ENCODE peak calls at places on chromosome 19, in ten cellular contexts. D is nephron progenitor cell; M is C1 segment of cervical spinal cord; V is KBM-7; K is effector CD8-positive, alpha-beta T cell; I is MCF 10A; E is left cardiac atrium; X is activated CD8-positive, alpha-beta memory T cell treated with anti-CD3 and anti-CD28 coated beads for 24 hours; O is putamen; A is AG04450. J is an unnamed sample.

GRCh38 chr19:29383696-29384095 is 142.1 kb upstream of the VSTM2B start:
- DNase-seq in D (no peak), M (no peak), V (no peak), K (no peak), I (no peak), E (no peak), X (no peak), O (no peak), A (no peak), J (no peak)

GRCh38 chr19:46784262-46785053 is 3.9 kb downstream of the SLC1A5 start:
- DNase-seq in D (peak; percentile 66), M (peak; percentile 1), V (peak; percentile 96), K (no peak), I (peak; percentile 98), E (peak; percentile 73), X (peak; percentile 86), O (no peak), A (peak; percentile 86), J (peak; percentile 82)

GRCh38 chr19:27867981-27868380 is 1345.0 kb downstream of the UQCRFS1 start:
- DNase-seq in D (no peak), M (no peak), V (no peak), K (no peak), I (no peak), E (no peak), X (no peak), O (no peak), A (no peak), J (no peak)

GRCh38 chr19:6710273-6711077 is 10.0 kb downstream of the C3 start:
- DNase-seq in D (no peak), M (no peak), V (no peak), K (no peak), I (no peak), E (no peak), X (no peak), O (no peak), A (no peak), J (no peak)

GRCh38 chr19:16470911-16471811 is 609 bp downstream of the EPS15L1 start:
- DNase-seq in D (no peak), M (peak; percentile 14), V (no peak), K (no peak), I (peak; percentile 54), E (no peak), X (peak; percentile 69), O (no peak), A (no peak), J (no peak)

GRCh38 chr19:556611-557382 is 12.9 kb downstream of the GZMM start:
- DNase-seq in D (no peak), M (no peak), V (no peak), K (no peak), I (no peak), E (no peak), X (no peak), O (no peak), A (no peak), J (no peak)

GRCh38 chr19:41327499-41328156 is 17.7 kb downstream of the CCDC97 start:
- DNase-seq in D (no peak), M (peak; percentile 28), V (peak; percentile 87), K (peak; percentile 66), I (peak; percentile 92), E (peak; percentile 82), X (peak; percentile 93), O (no peak), A (no peak), J (no peak)

GRCh38 chr19:6374179-6374709 is 1.5 kb downstream of the PSPN start:
- DNase-seq in D (no peak), M (no peak), V (no peak), K (no peak), I (no peak), E (no peak), X (no peak), O (no peak), A (no peak), J (no peak)

GRCh38 chr19:58381460-58382220 is 810 bp upstream of the ZNF837 start:
- DNase-seq in D (peak; percentile 22), M (no peak), V (no peak), K (no peak), I (no peak), E (no peak), X (no peak), O (no peak), A (no peak), J (no peak)

GRCh38 chr19:29675650-29676186 is 10.5 kb downstream of the PLEKHF1 start:
- DNase-seq in D (no peak), M (peak; percentile 71), V (no peak), K (no peak), I (no peak), E (no peak), X (no peak), O (peak; percentile 73), A (no peak), J (no peak)

GRCh38 chr19:7139095-7139494 is 69.6 kb downstream of the ZNF557 start:
- DNase-seq in D (no peak), M (no peak), V (no peak), K (no peak), I (no peak), E (no peak), X (no peak), O (no peak), A (no peak), J (no peak)

GRCh38 chr19:50896591-50897190 is 14.5 kb downstream of the KLK4 start:
- DNase-seq in D (no peak), M (no peak), V (peak; percentile 59), K (no peak), I (peak; percentile 38), E (no peak), X (no peak), O (no peak), A (no peak), J (no peak)

GRCh38 chr19:12065100-12065538 is 588 bp downstream of the ZNF844 start:
- DNase-seq in D (peak; percentile 33), M (peak; percentile 58), V (no peak), K (no peak), I (no peak), E (peak; percentile 32), X (peak; percentile 69), O (peak; percentile 19), A (no peak), J (peak; percentile 45)

GRCh38 chr19:7916908-7917291 is 2.3 kb downstream of the TGFBR3L start:
- DNase-seq in D (no peak), M (no peak), V (no peak), K (no peak), I (no peak), E (no peak), X (peak; percentile 79), O (no peak), A (no peak), J (no peak)

GRCh38 chr19:511101-511841 is 4.0 kb downstream of the TPGS1 start:
- DNase-seq in D (no peak), M (no peak), V (peak; percentile 90), K (peak; percentile 83), I (no peak), E (peak; percentile 72), X (peak; percentile 86), O (no peak), A (no peak), J (no peak)

GRCh38 chr19:37905936-37906867 is at the start of gene WDR87:
- DNase-seq in D (peak; percentile 83), M (no peak), V (no peak), K (peak; percentile 38), I (no peak), E (peak; percentile 26), X (peak; percentile 78), O (peak; percentile 21), A (no peak), J (no peak)

GRCh38 chr19:3129112-3129511 is 6.7 kb upstream of the GNA15 start:
- DNase-seq in D (no peak), M (no peak), V (peak; percentile 55), K (no peak), I (peak; percentile 71), E (no peak), X (no peak), O (no peak), A (peak; percentile 18), J (no peak)

GRCh38 chr19:2561895-2562294 is 86.0 kb downstream of the GADD45B start:
- DNase-seq in D (no peak), M (no peak), V (peak; percentile 48), K (peak; percentile 26), I (peak; percentile 23), E (peak; percentile 19), X (peak; percentile 88), O (no peak), A (no peak), J (no peak)

GRCh38 chr19:45798995-45799517 is 6.4 kb upstream of the DMWD start:
- DNase-seq in D (peak; percentile 78), M (peak; percentile 8), V (peak; percentile 83), K (peak; percentile 54), I (peak; percentile 77), E (no peak), X (peak; percentile 87), O (no peak), A (peak; percentile 61), J (peak; percentile 74)

GRCh38 chr19:36489139-36489919 is at the start of gene ZNF566:
- DNase-seq in D (peak; percentile 89), M (peak; percentile 91), V (peak; percentile 97), K (peak; percentile 92), I (peak; percentile 96), E (peak; percentile 93), X (peak; percentile 95), O (peak; percentile 95), A (peak; percentile 94), J (peak; percentile 97)

GRCh38 chr19:17398902-17399527 is 5.0 kb upstream of the CCDC194 start:
- DNase-seq in D (no peak), M (no peak), V (no peak), K (no peak), I (no peak), E (no peak), X (no peak), O (no peak), A (no peak), J (no peak)

GRCh38 chr19:35388277-35389054 is 17.6 kb downstream of the GPR42 start:
- DNase-seq in D (no peak), M (no peak), V (no peak), K (no peak), I (no peak), E (no peak), X (peak; percentile 1), O (no peak), A (no peak), J (no peak)

GRCh38 chr19:5823579-5824281 is 15.8 kb downstream of the FUT6 start:
- DNase-seq in D (no peak), M (no peak), V (no peak), K (no peak), I (peak; percentile 72), E (no peak), X (no peak), O (no peak), A (no peak), J (no peak)

GRCh38 chr19:11446652-11447301 is 11.3 kb downstream of the PRKCSH start:
- DNase-seq in D (peak; percentile 82), M (peak; percentile 80), V (peak; percentile 37), K (peak; percentile 38), I (peak; percentile 47), E (peak; percentile 59), X (peak; percentile 76), O (peak; percentile 90), A (no peak), J (no peak)

GRCh38 chr19:38429055-38429810 is 3.2 kb upstream of the RASGRP4 start:
- DNase-seq in D (no peak), M (no peak), V (no peak), K (no peak), I (no peak), E (no peak), X (no peak), O (no peak), A (no peak), J (no peak)

GRCh38 chr19:55197531-55197930 is 11.8 kb downstream of the PTPRH start:
- DNase-seq in D (no peak), M (no peak), V (no peak), K (no peak), I (no peak), E (no peak), X (no peak), O (no peak), A (no peak), J (no peak)

GRCh38 chr19:43723588-43723987 is 7.7 kb downstream of the IRGC start:
- DNase-seq in D (no peak), M (no peak), V (no peak), K (no peak), I (peak; percentile 48), E (no peak), X (no peak), O (no peak), A (no peak), J (no peak)

GRCh38 chr19:31292639-31293185 is 56.5 kb downstream of the TSHZ3 start:
- DNase-seq in D (no peak), M (no peak), V (no peak), K (no peak), I (no peak), E (no peak), X (no peak), O (no peak), A (no peak), J (no peak)